ENCODE peak calls at places on chromosomes 5 and 9, in nine cellular contexts. M is C1 segment of cervical spinal cord; E is astrocyte of the spinal cord; X is T-helper 9 cell; D is amniotic epithelial cell; I is K562; W is CD8-positive, alpha-beta T cell; Y is Daoy; Z is NCI-H187 treated with DMSO at 0.1 percent for 48 hours. N is an unnamed sample.

GRCh38 chr5:149434162-149435014 is 55.3 kb upstream of the IL17B start:
- DNase-seq in Z (peak), E (peak), W (peak), D (peak), Y (peak), M (no peak), X (peak), I (peak), N (peak)

GRCh38 chr5:5347442-5347841 is 75.0 kb upstream of the ICE1 start:
- DNase-seq in X (no peak), Z (no peak), D (no peak), Y (no peak), M (no peak), W (no peak), I (no peak), E (no peak), N (no peak)

GRCh38 chr5:106964102-106964501 is 706.6 kb downstream of the EFNA5 start:
- DNase-seq in M (no peak), D (peak), X (no peak), I (no peak), Y (no peak), Z (no peak), E (peak), W (no peak), N (no peak)

GRCh38 chr5:59660737-59661136 is 232.8 kb downstream of the PDE4D start:
- DNase-seq in Z (no peak), X (no peak), M (no peak), I (no peak), Y (peak), E (peak), W (no peak), D (peak), N (no peak)

GRCh38 chr5:176697267-176697928 is 50.1 kb downstream of the TSPAN17 start:
- DNase-seq in M (no peak), W (no peak), Z (no peak), I (no peak), X (no peak), D (no peak), E (no peak), Y (no peak), N (no peak)

GRCh38 chr9:79028101-79028500 is 543.7 kb upstream of the TLE4 start:
- DNase-seq in Z (no peak), D (peak), W (no peak), X (no peak), Y (no peak), E (peak), I (no peak), M (no peak), N (no peak)

GRCh38 chr5:154849791-154850201 is 607 bp downstream of the FAXDC2 start:
- DNase-seq in M (peak), X (no peak), W (no peak), D (peak), I (no peak), Z (no peak), Y (no peak), E (no peak), N (no peak)

GRCh38 chr5:133732536-133732935 is 120.2 kb upstream of the FSTL4 start:
- DNase-seq in Y (no peak), I (no peak), D (no peak), W (no peak), M (no peak), E (no peak), X (no peak), Z (no peak), N (no peak)

GRCh38 chr5:2591777-2592453 is 159.6 kb downstream of the IRX2 start:
- DNase-seq in Y (no peak), I (no peak), W (no peak), X (no peak), D (no peak), Z (no peak), M (no peak), E (no peak), N (no peak)

GRCh38 chr9:107707915-107708441 is 218.4 kb upstream of the KLF4 start:
- DNase-seq in E (peak), I (peak), Z (no peak), Y (peak), D (peak), X (no peak), W (no peak), M (no peak), N (no peak)

GRCh38 chr9:137070906-137071275 is 534 bp upstream of the SAPCD2 start:
- DNase-seq in Z (no peak), X (no peak), M (peak), E (no peak), W (no peak), I (peak), D (no peak), Y (no peak), N (peak)

GRCh38 chr9:17520264-17521058 is 58.4 kb upstream of the SH3GL2 start:
- DNase-seq in Y (no peak), X (no peak), I (no peak), E (no peak), Z (no peak), M (no peak), W (no peak), D (no peak), N (no peak)

GRCh38 chr9:99866398-99866797 is 40.1 kb upstream of the STX17 start:
- DNase-seq in X (no peak), Z (no peak), Y (no peak), D (peak), M (no peak), W (no peak), I (no peak), E (peak), N (no peak)

GRCh38 chr5:169164481-169164925 is 136.4 kb downstream of the SLIT3 start:
- DNase-seq in X (no peak), M (peak), E (peak), I (no peak), Y (peak), Z (no peak), D (peak), W (no peak), N (no peak)

GRCh38 chr9:93098236-93098946 is 2.4 kb downstream of the CARD19 start:
- DNase-seq in X (peak), M (peak), D (peak), Y (peak), Z (no peak), E (peak), I (peak), W (peak), N (peak)

GRCh38 chr9:655875-656274 is 185.6 kb upstream of the DMRT1 start:
- DNase-seq in E (peak), Z (no peak), X (no peak), W (no peak), Y (peak), I (no peak), M (peak), D (no peak), N (peak)

GRCh38 chr5:167352801-167353200 is 938.6 kb upstream of the WWC1 start:
- DNase-seq in W (no peak), D (peak), Z (no peak), X (no peak), Y (peak), M (no peak), E (no peak), I (no peak), N (no peak)

GRCh38 chr9:136852664-136853595 is 784 bp downstream of the MAMDC4 start:
- DNase-seq in Z (no peak), M (no peak), Y (no peak), I (no peak), E (no peak), W (no peak), D (no peak), X (no peak), N (peak)

GRCh38 chr5:76942581-76942980 is 10.3 kb upstream of the CRHBP start:
- DNase-seq in I (no peak), Z (no peak), X (no peak), W (no peak), Y (peak), E (peak), D (no peak), M (no peak), N (no peak)

GRCh38 chr5:24850911-24851310 is 206.1 kb upstream of the CDH10 start:
- DNase-seq in D (no peak), M (peak), Y (no peak), X (no peak), Z (no peak), I (no peak), E (no peak), W (no peak), N (no peak)

GRCh38 chr9:116594552-116594951 is 92.6 kb upstream of the TRIM32 start:
- DNase-seq in X (no peak), D (peak), I (no peak), Z (no peak), W (no peak), M (no peak), Y (peak), E (peak), N (no peak)

GRCh38 chr5:54902817-54903473 is 82.4 kb downstream of the ESM1 start:
- DNase-seq in X (no peak), E (peak), D (peak), Z (peak), Y (peak), W (no peak), M (no peak), I (no peak), N (no peak)

GRCh38 chr5:80125962-80126480 is 90.9 kb downstream of the THBS4 start:
- DNase-seq in D (peak), W (no peak), E (peak), I (no peak), Z (no peak), Y (peak), M (no peak), X (no peak), N (no peak)

GRCh38 chr9:98075332-98075805 is 18.8 kb downstream of the NANS start:
- DNase-seq in X (no peak), Z (no peak), I (no peak), D (peak), M (no peak), W (no peak), Y (peak), E (peak), N (no peak)

GRCh38 chr9:127449332-127449966 is 1.8 kb downstream of the RPL12 start:
- DNase-seq in M (no peak), D (no peak), E (peak), Y (no peak), I (peak), Z (no peak), X (no peak), W (no peak), N (no peak)

GRCh38 chr5:6279607-6280006 is 98.7 kb downstream of the MED10 start:
- DNase-seq in M (peak), I (peak), Y (no peak), W (no peak), D (no peak), E (no peak), X (no peak), Z (no peak), N (no peak)

GRCh38 chr9:112013261-112013660 is 116.6 kb downstream of the UGCG start:
- DNase-seq in Z (no peak), D (no peak), Y (no peak), M (no peak), X (no peak), I (no peak), W (no peak), E (no peak), N (no peak)

GRCh38 chr5:159135896-159136531 is 36.3 kb upstream of the EBF1 start:
- DNase-seq in E (peak), M (no peak), W (no peak), Z (no peak), D (peak), X (no peak), I (no peak), Y (peak), N (no peak)

GRCh38 chr9:4022435-4023067 is 277.3 kb downstream of the GLIS3 start:
- DNase-seq in D (peak), E (no peak), I (no peak), Z (no peak), M (no peak), W (no peak), Y (no peak), X (no peak), N (no peak)

GRCh38 chr9:83133316-83133715 is 70.4 kb upstream of the RASEF start:
- DNase-seq in X (no peak), I (no peak), Y (no peak), W (no peak), E (no peak), Z (no peak), D (no peak), M (no peak), N (no peak)

GRCh38 chr9:130629443-130630090 is 34.8 kb upstream of the PRDM12 start:
- DNase-seq in M (peak), W (no peak), I (no peak), D (no peak), Z (no peak), X (no peak), E (no peak), Y (no peak), N (peak)

GRCh38 chr9:101601904-101602765 is 7.4 kb upstream of the PPP3R2 start:
- DNase-seq in W (no peak), D (peak), M (no peak), Y (peak), Z (no peak), X (no peak), E (peak), I (peak), N (no peak)

GRCh38 chr5:123875444-123876264 is 363.7 kb downstream of the CSNK1G3 start:
- DNase-seq in Z (no peak), E (peak), I (no peak), X (no peak), Y (peak), M (peak), W (no peak), D (no peak), N (no peak)

GRCh38 chr5:90384389-90384788 is 25.2 kb downstream of the CETN3 start:
- DNase-seq in E (no peak), Z (no peak), D (no peak), W (no peak), X (no peak), I (no peak), Y (no peak), M (no peak), N (no peak)

N was measured in sciatic nerve.